ENCODE peak calls at places on chromosome 9, in five cellular contexts. R, H, E, Y and Z are unnamed samples.
A peak's percentile ranks its signal among the peaks of the same experiment; 100 is the strongest.

GRCh38 chr9:100534401-100534800 is 43.5 kb upstream of the CAVIN4 start:
- DNase-seq in H (no peak), E (no peak), Y (no peak), R (no peak), Z (no peak)

GRCh38 chr9:72656021-72656420 is 134.6 kb downstream of the TMC1 start:
- DNase-seq in R (no peak), E (no peak), Y (no peak), H (no peak), Z (no peak)

GRCh38 chr9:534886-535285 is 306.6 kb upstream of the DMRT1 start:
- DNase-seq in Y (no peak), R (peak; percentile 86), E (no peak), H (peak; percentile 41), Z (no peak)

GRCh38 chr9:87324613-87325194 is 173.0 kb upstream of the DAPK1 start:
- DNase-seq in R (no peak), E (peak; percentile 20), H (peak; percentile 46), Y (no peak), Z (peak; percentile 51)

GRCh38 chr9:112462855-112463254 is 23.8 kb upstream of the KIAA1958 start:
- DNase-seq in Y (no peak), H (no peak), R (no peak), E (no peak), Z (no peak)

GRCh38 chr9:120175031-120175430 is 404.9 kb downstream of the CDK5RAP2 start:
- DNase-seq in R (no peak), Y (no peak), E (no peak), H (no peak), Z (no peak)

GRCh38 chr9:98989036-98990000 is 45.6 kb downstream of the COL15A1 start:
- DNase-seq in E (no peak), H (peak; percentile 54), R (peak; percentile 93), Y (no peak), Z (no peak)

GRCh38 chr9:92954078-92954861 is 6.9 kb downstream of the FGD3 start:
- DNase-seq in H (no peak), R (no peak), E (no peak), Y (peak; percentile 52), Z (no peak)

GRCh38 chr9:21121079-21121478 is 20.6 kb downstream of the IFNW1 start:
- DNase-seq in R (no peak), E (no peak), H (no peak), Y (no peak), Z (no peak)

GRCh38 chr9:19161257-19162025 is 34.1 kb upstream of the PLIN2 start:
- DNase-seq in H (peak; percentile 97), Y (no peak), E (peak; percentile 84), R (no peak), Z (peak; percentile 98)

GRCh38 chr9:96505316-96505991 is 55.5 kb downstream of the HABP4 start:
- DNase-seq in Y (no peak), R (no peak), H (no peak), E (no peak), Z (no peak)

GRCh38 chr9:78144008-78144381 is 91.9 kb upstream of the CEP78 start:
- DNase-seq in R (no peak), H (no peak), Y (no peak), E (no peak), Z (no peak)

GRCh38 chr9:89625721-89626687 is 21.2 kb downstream of the GADD45G start:
- DNase-seq in H (no peak), E (no peak), Y (no peak), R (no peak), Z (no peak)

GRCh38 chr9:27539479-27540441 is 10.1 kb upstream of the MOB3B start:
- DNase-seq in E (no peak), R (peak; percentile 71), H (no peak), Y (no peak), Z (no peak)

GRCh38 chr9:135997070-135998012 is 36.2 kb upstream of the UBAC1 start:
- DNase-seq in E (no peak), H (no peak), R (no peak), Y (no peak), Z (no peak)

GRCh38 chr9:92402359-92402758 is 2.0 kb downstream of the OGN start:
- DNase-seq in R (no peak), Y (no peak), H (no peak), E (no peak), Z (no peak)

GRCh38 chr9:125549465-125550215 is 157.4 kb downstream of the MAPKAP1 start:
- DNase-seq in R (no peak), Y (no peak), H (no peak), E (no peak), Z (no peak)

GRCh38 chr9:90007516-90008430 is 403.0 kb downstream of the GADD45G start:
- DNase-seq in H (peak; percentile 1), E (no peak), R (no peak), Y (no peak), Z (no peak)

GRCh38 chr9:123322771-123323481 is 33.1 kb upstream of the CRB2 start:
- DNase-seq in R (no peak), E (no peak), H (no peak), Y (peak; percentile 29), Z (no peak)

GRCh38 chr9:113941056-113941455 is 64.9 kb downstream of the ZNF618 start:
- DNase-seq in E (no peak), H (no peak), R (no peak), Y (no peak), Z (no peak)

GRCh38 chr9:113492343-113493079 is 29.0 kb downstream of the RGS3 start:
- DNase-seq in H (no peak), R (no peak), E (no peak), Y (no peak), Z (no peak)

GRCh38 chr9:37575921-37576721 is at the start of gene FBXO10:
- DNase-seq in R (peak; percentile 90), E (no peak), H (peak; percentile 60), Y (peak; percentile 27), Z (peak; percentile 75)

GRCh38 chr9:134487066-134487710 is 154.4 kb upstream of the COL5A1 start:
- DNase-seq in H (no peak), Y (no peak), R (peak; percentile 52), E (no peak), Z (no peak)

GRCh38 chr9:71697882-71698281 is 70.4 kb downstream of the CEMIP2 start:
- DNase-seq in H (no peak), E (no peak), R (no peak), Y (no peak), Z (no peak)

GRCh38 chr9:72271617-72272478 is 93.2 kb downstream of the ZFAND5 start:
- DNase-seq in H (peak; percentile 59), R (no peak), E (peak; percentile 22), Y (peak; percentile 8), Z (peak; percentile 35)

GRCh38 chr9:19901586-19901985 is 112.7 kb upstream of the SLC24A2 start:
- DNase-seq in Y (no peak), R (no peak), E (no peak), H (no peak), Z (peak; percentile 56)

GRCh38 chr9:113879906-113880305 is 3.8 kb downstream of the ZNF618 start:
- DNase-seq in R (no peak), Y (no peak), E (no peak), H (no peak), Z (no peak)

GRCh38 chr9:37622462-37622861 is 28.3 kb upstream of the FRMPD1 start:
- DNase-seq in E (no peak), R (no peak), Y (no peak), H (no peak), Z (no peak)

GRCh38 chr9:113158446-113158845 is 7.6 kb downstream of the SLC31A2 start:
- DNase-seq in R (no peak), E (no peak), H (no peak), Y (no peak), Z (no peak)

GRCh38 chr9:135971892-135972291 is 10.7 kb upstream of the UBAC1 start:
- DNase-seq in Y (peak; percentile 63), H (peak; percentile 35), R (no peak), E (no peak), Z (no peak)

GRCh38 chr9:21964925-21965385 is 29.2 kb downstream of the CDKN2A start:
- DNase-seq in Y (no peak), E (no peak), R (peak; percentile 71), H (no peak), Z (peak; percentile 22)

GRCh38 chr9:106947097-106947496 is 84.1 kb downstream of the ZNF462 start:
- DNase-seq in R (no peak), Y (no peak), H (peak; percentile 19), E (no peak), Z (no peak)